ENCODE peak calls at places on chromosome 2, in four cellular contexts. One of them, this sample, is unnamed. For H3K27me3, the result is how much of the 10 kb centered on the place peaks cover.

GRCh38 chr2:240432820-240433801 is 2.4 kb upstream of the GPC1 start:
- DNase-seq in neural progenitor cell: no peak
- DNase-seq in HCT116: no peak
- DNase-seq in MM.1S: no peak
- DNase-seq in this sample: peak

GRCh38 chr2:27442282-27442980 is at the start of gene KRTCAP3:
- DNase-seq in neural progenitor cell: peak
- DNase-seq in HCT116: peak
- DNase-seq in MM.1S: no peak
- DNase-seq in this sample: peak

GRCh38 chr2:238139141-238139840 is 823 bp downstream of the KLHL30 start:
- DNase-seq in neural progenitor cell: peak
- DNase-seq in HCT116: no peak
- DNase-seq in MM.1S: peak
- DNase-seq in this sample: peak

GRCh38 chr2:128714285-128714684 is 395.6 kb upstream of the HS6ST1 start:
- DNase-seq in neural progenitor cell: no peak
- DNase-seq in HCT116: no peak
- DNase-seq in MM.1S: no peak
- DNase-seq in this sample: peak

GRCh38 chr2:172247203-172247602 is 144.5 kb upstream of the DLX2 start:
- DNase-seq in neural progenitor cell: no peak
- DNase-seq in HCT116: no peak
- DNase-seq in MM.1S: no peak
- DNase-seq in this sample: peak

GRCh38 chr2:36485521-36485920 is 112.4 kb downstream of the FEZ2 start:
- DNase-seq in neural progenitor cell: no peak
- DNase-seq in HCT116: no peak
- DNase-seq in MM.1S: no peak
- DNase-seq in this sample: no peak

GRCh38 chr2:123993728-123994323 is 31.3 kb upstream of the CNTNAP5 start:
- DNase-seq in neural progenitor cell: peak
- DNase-seq in HCT116: no peak
- DNase-seq in MM.1S: peak
- DNase-seq in this sample: peak

GRCh38 chr2:158097481-158097880 is 4.2 kb upstream of the UPP2 start:
- DNase-seq in neural progenitor cell: no peak
- DNase-seq in HCT116: no peak
- DNase-seq in MM.1S: no peak
- DNase-seq in this sample: no peak

GRCh38 chr2:88568179-88568578 is 59.1 kb downstream of the EIF2AK3 start:
- DNase-seq in neural progenitor cell: no peak
- DNase-seq in HCT116: no peak
- DNase-seq in MM.1S: no peak
- DNase-seq in this sample: no peak

GRCh38 chr2:101775092-101775491 is 77.6 kb downstream of the MAP4K4 start:
- DNase-seq in neural progenitor cell: no peak
- DNase-seq in HCT116: no peak
- DNase-seq in MM.1S: no peak
- DNase-seq in this sample: no peak

GRCh38 chr2:26584656-26585055 is 56.5 kb downstream of the CIB4 start:
- DNase-seq in neural progenitor cell: no peak
- DNase-seq in HCT116: no peak
- DNase-seq in MM.1S: no peak
- DNase-seq in this sample: no peak

GRCh38 chr2:196322963-196323810 is 151.8 kb upstream of the STK17B start:
- DNase-seq in neural progenitor cell: no peak
- DNase-seq in HCT116: no peak
- DNase-seq in MM.1S: no peak
- DNase-seq in this sample: no peak
- TF ChIP-seq CTCF in neural progenitor cell: no peak
- TF ChIP-seq CTCF in HCT116: no peak
- TF ChIP-seq CTCF in MM.1S: no peak
- TF ChIP-seq CTCF in this sample: no peak

GRCh38 chr2:69693472-69694450 is 48.2 kb upstream of the ANXA4 start:
- DNase-seq in neural progenitor cell: no peak
- DNase-seq in HCT116: no peak
- DNase-seq in MM.1S: no peak
- DNase-seq in this sample: no peak
- H3K27me3 ChIP-seq in neural progenitor cell: under half
- H3K27me3 ChIP-seq in HCT116: under half
- H3K27me3 ChIP-seq in MM.1S: under half
- H3K27me3 ChIP-seq in this sample: under half

GRCh38 chr2:135004005-135004746 is 43.1 kb downstream of the MAP3K19 start:
- DNase-seq in neural progenitor cell: peak
- DNase-seq in HCT116: peak
- DNase-seq in MM.1S: peak
- DNase-seq in this sample: peak
- H3K9ac ChIP-seq in neural progenitor cell: no peak
- H3K9ac ChIP-seq in HCT116: no peak
- H3K9ac ChIP-seq in MM.1S: no peak
- H3K9ac ChIP-seq in this sample: no peak

DNA sequence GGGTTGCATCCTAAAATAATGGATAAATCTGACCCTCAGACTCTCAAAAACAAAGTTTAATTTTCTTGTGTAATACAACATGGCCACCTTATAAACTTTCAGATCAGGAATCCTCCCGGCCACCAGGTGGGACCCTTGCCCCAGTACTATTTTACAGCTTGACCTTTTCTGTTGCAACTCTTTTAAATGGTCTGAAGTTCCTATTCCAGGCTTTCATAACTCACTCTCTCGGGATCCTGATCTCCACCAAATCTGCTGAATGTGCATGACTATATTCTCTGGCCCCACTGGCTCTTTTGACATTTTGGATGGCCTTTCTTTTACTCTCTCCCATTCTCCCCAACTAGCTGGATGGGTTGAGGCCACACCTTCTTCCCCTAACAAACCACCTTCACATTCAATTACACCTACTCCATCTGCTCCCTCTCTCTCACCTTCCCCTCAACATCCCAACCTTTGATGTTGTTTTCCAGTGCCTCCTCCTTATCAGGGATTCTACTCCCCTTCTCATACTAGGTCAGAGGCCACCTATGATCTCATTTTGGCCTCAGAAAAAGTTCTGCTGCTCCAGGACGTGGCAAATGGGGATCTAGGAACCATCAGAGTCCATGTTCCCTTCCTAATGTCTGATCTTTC is 70.8 kb downstream of the SESTD1 start:
- DNase-seq in neural progenitor cell: no peak
- DNase-seq in HCT116: no peak
- DNase-seq in MM.1S: no peak
- DNase-seq in this sample: no peak
- TF ChIP-seq CTCF in neural progenitor cell: no peak
- TF ChIP-seq CTCF in HCT116: no peak
- TF ChIP-seq CTCF in MM.1S: no peak
- TF ChIP-seq CTCF in this sample: peak

DNA sequence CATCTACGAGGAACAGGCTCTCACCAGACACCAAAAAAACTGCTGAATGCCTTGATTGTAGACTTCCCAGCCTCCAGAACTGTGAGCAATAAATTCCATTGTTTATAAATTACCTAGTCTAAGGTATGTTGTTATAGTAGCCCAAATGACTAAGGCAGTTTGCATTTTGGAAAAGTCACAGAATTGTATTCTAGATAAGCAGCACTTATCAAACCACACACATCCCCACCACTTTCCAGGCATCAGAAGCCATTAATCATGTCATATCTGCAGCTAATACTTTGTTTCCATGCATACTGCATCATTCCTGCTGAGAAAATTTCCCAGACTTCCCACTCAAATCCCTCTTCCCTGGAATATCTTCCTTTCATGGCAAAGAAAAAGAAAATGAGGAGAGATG is 187.2 kb downstream of the INO80D start:
- DNase-seq in neural progenitor cell: no peak
- DNase-seq in HCT116: no peak
- DNase-seq in MM.1S: no peak
- DNase-seq in this sample: no peak
- H3K27me3 ChIP-seq in neural progenitor cell: under half
- H3K27me3 ChIP-seq in HCT116: under half
- H3K27me3 ChIP-seq in MM.1S: under half
- H3K27me3 ChIP-seq in this sample: under half

GRCh38 chr2:233379034-233379433 is 24.7 kb downstream of the DGKD start:
- DNase-seq in neural progenitor cell: no peak
- DNase-seq in HCT116: no peak
- DNase-seq in MM.1S: no peak
- DNase-seq in this sample: no peak
- H3K9ac ChIP-seq in neural progenitor cell: no peak
- H3K9ac ChIP-seq in HCT116: no peak
- H3K9ac ChIP-seq in MM.1S: no peak
- H3K9ac ChIP-seq in this sample: no peak

GRCh38 chr2:135792401-135793152 is 44.4 kb downstream of the LCT start:
- DNase-seq in neural progenitor cell: no peak
- DNase-seq in HCT116: no peak
- DNase-seq in MM.1S: no peak
- DNase-seq in this sample: no peak
- TF ChIP-seq CTCF in neural progenitor cell: no peak
- TF ChIP-seq CTCF in HCT116: no peak
- TF ChIP-seq CTCF in MM.1S: no peak
- TF ChIP-seq CTCF in this sample: no peak

DNA sequence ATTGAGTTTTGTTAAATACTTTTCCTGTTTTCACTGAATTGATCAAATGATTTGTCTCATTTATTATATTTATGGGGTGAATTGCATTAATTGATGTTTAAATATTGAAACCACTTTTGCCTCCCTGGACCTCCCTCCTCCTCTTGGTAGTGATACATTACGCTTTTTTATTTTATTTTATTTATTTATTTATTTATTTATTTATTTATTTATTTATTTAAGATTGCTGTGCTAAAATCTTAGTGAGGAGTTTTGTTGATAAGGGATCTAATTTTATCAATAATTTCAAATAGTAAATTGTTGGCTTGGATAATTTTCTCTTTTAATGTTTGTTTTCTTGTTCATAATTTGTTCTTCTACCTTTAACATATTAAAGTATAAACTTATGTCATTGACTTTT is 1281.0 kb upstream of the NXPH2 start:
- DNase-seq in neural progenitor cell: no peak
- DNase-seq in HCT116: no peak
- DNase-seq in MM.1S: no peak
- DNase-seq in this sample: no peak
- H3K27me3 ChIP-seq in neural progenitor cell: under half
- H3K27me3 ChIP-seq in HCT116: under half
- H3K27me3 ChIP-seq in MM.1S: under half
- H3K27me3 ChIP-seq in this sample: under half

GRCh38 chr2:73043279-73043678 is 28.2 kb downstream of the SFXN5 start:
- DNase-seq in neural progenitor cell: no peak
- DNase-seq in HCT116: no peak
- DNase-seq in MM.1S: no peak
- DNase-seq in this sample: no peak

GRCh38 chr2:73050011-73050617 is 21.4 kb downstream of the SFXN5 start:
- DNase-seq in neural progenitor cell: peak
- DNase-seq in HCT116: no peak
- DNase-seq in MM.1S: no peak
- DNase-seq in this sample: peak

DNA sequence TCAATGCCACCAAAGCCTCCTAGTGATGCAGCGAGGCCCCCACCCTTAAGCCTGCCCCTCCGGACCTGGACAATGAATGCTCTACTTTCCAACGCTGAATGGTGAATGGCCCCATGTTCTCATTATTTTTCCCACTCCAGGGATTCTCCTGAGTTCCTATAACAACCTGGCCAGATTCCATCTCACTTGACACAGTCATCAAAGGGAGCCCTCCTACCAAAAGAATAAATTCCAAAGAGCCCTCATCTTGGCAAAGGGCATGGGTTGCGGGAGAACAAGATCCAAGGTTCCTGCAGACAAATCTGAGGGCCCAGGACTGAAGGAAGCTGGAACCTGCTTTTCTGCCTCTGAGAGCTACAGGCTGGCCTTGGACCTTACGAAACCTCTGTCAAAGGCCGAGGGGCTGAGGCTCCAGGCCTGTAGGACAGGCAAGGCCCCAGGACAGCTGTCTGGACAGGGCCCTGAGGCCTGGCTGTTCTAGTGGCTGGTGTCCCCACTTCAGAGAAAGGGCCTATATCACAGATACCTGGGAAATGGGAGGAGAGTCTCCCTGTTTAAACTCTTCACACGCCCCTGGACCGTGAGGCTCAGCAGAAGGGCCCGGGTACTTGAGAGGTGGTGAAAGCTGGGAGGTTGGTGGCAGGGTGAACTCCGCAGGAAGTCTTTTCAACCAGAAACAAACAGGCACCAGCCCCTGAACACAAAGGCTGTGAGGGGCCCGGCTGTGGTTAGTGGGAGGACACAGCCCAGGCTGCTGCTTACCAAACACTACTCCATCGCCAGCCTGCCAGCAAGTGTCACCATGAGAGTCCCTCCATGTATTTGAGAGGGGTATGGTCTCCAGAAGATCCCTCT is 27.3 kb downstream of the SFXN5 start:
- DNase-seq in neural progenitor cell: no peak
- DNase-seq in HCT116: no peak
- DNase-seq in MM.1S: no peak
- DNase-seq in this sample: no peak
- H3K9ac ChIP-seq in neural progenitor cell: no peak
- H3K9ac ChIP-seq in HCT116: no peak
- H3K9ac ChIP-seq in MM.1S: no peak
- H3K9ac ChIP-seq in this sample: no peak

DNA sequence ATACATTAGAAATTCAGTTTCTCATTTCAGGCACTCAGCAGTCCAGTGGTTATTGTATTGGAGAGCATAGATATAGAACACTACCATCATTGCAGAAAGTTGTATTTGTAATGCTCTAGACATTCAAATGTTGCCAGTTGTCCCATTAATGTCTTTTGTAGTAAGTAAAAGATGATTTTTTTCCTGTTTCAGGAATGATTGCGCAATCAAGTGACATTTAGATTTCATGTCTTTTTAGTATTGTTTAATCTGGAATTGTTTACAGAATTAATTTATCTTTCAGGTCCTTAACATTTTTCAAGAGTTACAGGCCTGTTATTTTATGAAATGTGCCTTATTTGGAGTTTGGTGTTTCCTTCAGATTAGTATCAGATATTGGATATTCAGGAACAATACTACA is 134.7 kb downstream of the MSTN start:
- DNase-seq in neural progenitor cell: no peak
- DNase-seq in HCT116: no peak
- DNase-seq in MM.1S: no peak
- DNase-seq in this sample: no peak
- TF ChIP-seq CTCF in neural progenitor cell: no peak
- TF ChIP-seq CTCF in HCT116: no peak
- TF ChIP-seq CTCF in MM.1S: no peak
- TF ChIP-seq CTCF in this sample: no peak

This sample was measured in endodermal cell.